ENCODE peak calls at places on chromosomes 5 and 9, in six cellular contexts. One of them, this sample, is unnamed.

GRCh38 chr5:169064093-169064492 is 236.8 kb downstream of the SLIT3 start:
- DNase-seq in GM23248: peak
- DNase-seq in CD14-positive monocyte: no peak
- DNase-seq in gastrocnemius medialis: no peak
- DNase-seq in EL: peak
- DNase-seq in AG04450: no peak
- DNase-seq in this sample: no peak

GRCh38 chr9:100324594-100325200 is 28.0 kb downstream of the TEX10 start:
- DNase-seq in GM23248: peak
- DNase-seq in EL: peak
- DNase-seq in AG04450: peak
- DNase-seq in gastrocnemius medialis: no peak
- DNase-seq in CD14-positive monocyte: no peak
- DNase-seq in this sample: peak

GRCh38 chr5:90575712-90576111 is 17.1 kb downstream of the ADGRV1 start:
- DNase-seq in EL: no peak
- DNase-seq in AG04450: no peak
- DNase-seq in GM23248: no peak
- DNase-seq in gastrocnemius medialis: no peak
- DNase-seq in CD14-positive monocyte: no peak
- DNase-seq in this sample: no peak

GRCh38 chr5:67395790-67396418 is 199.3 kb upstream of the CD180 start:
- DNase-seq in GM23248: no peak
- DNase-seq in AG04450: no peak
- DNase-seq in EL: no peak
- DNase-seq in gastrocnemius medialis: no peak
- DNase-seq in CD14-positive monocyte: no peak
- DNase-seq in this sample: no peak

GRCh38 chr5:168471785-168472184 is 14.5 kb upstream of the RARS1 start:
- DNase-seq in gastrocnemius medialis: no peak
- DNase-seq in CD14-positive monocyte: no peak
- DNase-seq in AG04450: no peak
- DNase-seq in GM23248: peak
- DNase-seq in EL: peak
- DNase-seq in this sample: peak

GRCh38 chr5:81838307-81838906 is 87.5 kb upstream of the SSBP2 start:
- DNase-seq in gastrocnemius medialis: no peak
- DNase-seq in AG04450: no peak
- DNase-seq in CD14-positive monocyte: no peak
- DNase-seq in EL: peak
- DNase-seq in GM23248: peak
- DNase-seq in this sample: peak

GRCh38 chr9:35689601-35690446 is at the start of gene TPM2:
- DNase-seq in AG04450: peak
- DNase-seq in EL: peak
- DNase-seq in GM23248: peak
- DNase-seq in CD14-positive monocyte: no peak
- DNase-seq in gastrocnemius medialis: peak
- DNase-seq in this sample: peak

GRCh38 chr9:79700607-79701330 is 129.0 kb downstream of the TLE4 start:
- DNase-seq in gastrocnemius medialis: no peak
- DNase-seq in GM23248: peak
- DNase-seq in EL: no peak
- DNase-seq in AG04450: no peak
- DNase-seq in CD14-positive monocyte: no peak
- DNase-seq in this sample: no peak

This sample was measured in ELR.